ENCODE peak calls at places on chromosomes 1 and 21, in five cellular contexts. B, S, G, W and E are unnamed samples.

GRCh38 chr1:214843281-214843680 is 239.3 kb upstream of the KCNK2 start:
- DNase-seq in B (no peak), S (no peak), G (no peak), W (no peak), E (peak)

GRCh38 chr1:24374891-24375786 is 38.4 kb downstream of the STPG1 start:
- DNase-seq in B (no peak), S (no peak), G (no peak), W (no peak), E (no peak)

GRCh38 chr1:169892819-169893644 is 664 bp downstream of the SCYL3 start:
- DNase-seq in B (no peak), S (no peak), G (no peak), W (peak), E (no peak)

GRCh38 chr1:197144570-197145325 is 1.7 kb downstream of the ASPM start:
- DNase-seq in B (no peak), S (no peak), G (no peak), W (no peak), E (no peak)

GRCh38 chr1:55635856-55636255 is 420.7 kb upstream of the USP24 start:
- DNase-seq in B (peak), S (no peak), G (no peak), W (no peak), E (no peak)

GRCh38 chr1:116131866-116132605 is 20.8 kb downstream of the MAB21L3 start:
- DNase-seq in B (no peak), S (no peak), G (no peak), W (no peak), E (no peak)

GRCh38 chr1:34188418-34188817 is 11.7 kb downstream of the C1orf94 start:
- DNase-seq in B (no peak), S (no peak), G (no peak), W (no peak), E (no peak)

GRCh38 chr1:171280596-171280995 is 32.3 kb downstream of the FMO1 start:
- DNase-seq in B (peak), S (no peak), G (no peak), W (no peak), E (no peak)

GRCh38 chr1:239976130-239976968 is 115.3 kb upstream of the FMN2 start:
- DNase-seq in B (peak), S (peak), G (no peak), W (peak), E (no peak)

GRCh38 chr1:234774971-234775370 is 165.0 kb upstream of the IRF2BP2 start:
- DNase-seq in B (no peak), S (no peak), G (no peak), W (no peak), E (no peak)

GRCh38 chr1:27435566-27436203 is 43.3 kb downstream of the GPR3 start:
- DNase-seq in B (no peak), S (no peak), G (no peak), W (peak), E (no peak)
- H3K4me3 ChIP-seq in B (no peak), S (no peak), G (no peak), W (no peak), E (no peak)

DNA sequence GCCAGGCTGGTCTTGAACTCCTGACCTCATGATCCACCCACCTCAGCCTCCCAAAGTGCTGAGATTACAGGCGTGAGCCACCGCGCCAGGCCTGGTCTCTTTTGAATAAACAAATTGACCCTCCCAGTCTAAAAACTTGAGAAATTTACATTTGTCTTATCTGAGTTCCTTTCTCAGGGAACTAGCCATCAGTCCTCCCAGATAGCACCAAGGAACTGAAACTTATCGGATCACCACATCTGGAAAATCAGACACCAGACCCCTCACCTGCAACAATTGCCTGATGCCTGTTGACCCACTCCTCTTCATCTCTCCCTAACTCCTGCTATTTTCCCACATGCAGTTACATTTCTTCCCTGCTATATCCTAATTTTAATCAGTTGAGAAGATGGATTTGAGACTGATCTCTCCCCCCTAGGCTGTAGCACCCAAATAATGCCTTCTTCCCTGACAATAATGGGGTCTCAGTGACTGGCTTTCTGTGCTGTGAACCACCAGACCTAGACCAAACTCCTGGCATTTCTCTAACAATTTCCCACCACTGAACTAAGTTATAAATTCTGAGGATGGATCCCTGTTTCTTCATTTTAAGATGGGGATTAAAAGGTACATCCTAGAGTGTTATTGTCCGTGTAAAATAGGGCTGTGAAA is 951 bp upstream of the CBR1 start:
- DNase-seq in B (no peak), S (no peak), G (no peak), W (no peak), E (no peak)
- H3K4me3 ChIP-seq in B (no peak), S (peak), G (no peak), W (no peak), E (no peak)

GRCh38 chr1:226766565-226766964 is 27.5 kb upstream of the ITPKB start:
- DNase-seq in B (no peak), S (no peak), G (no peak), W (no peak), E (no peak)

GRCh38 chr1:226763741-226764264 is 24.7 kb upstream of the ITPKB start:
- DNase-seq in B (no peak), S (no peak), G (no peak), W (no peak), E (no peak)

GRCh38 chr1:226762988-226763740 is 24.1 kb upstream of the ITPKB start:
- DNase-seq in B (no peak), S (no peak), G (no peak), W (no peak), E (no peak)

GRCh38 chr1:226762055-226762454 is 23.0 kb upstream of the ITPKB start:
- DNase-seq in B (no peak), S (no peak), G (no peak), W (no peak), E (no peak)

DNA sequence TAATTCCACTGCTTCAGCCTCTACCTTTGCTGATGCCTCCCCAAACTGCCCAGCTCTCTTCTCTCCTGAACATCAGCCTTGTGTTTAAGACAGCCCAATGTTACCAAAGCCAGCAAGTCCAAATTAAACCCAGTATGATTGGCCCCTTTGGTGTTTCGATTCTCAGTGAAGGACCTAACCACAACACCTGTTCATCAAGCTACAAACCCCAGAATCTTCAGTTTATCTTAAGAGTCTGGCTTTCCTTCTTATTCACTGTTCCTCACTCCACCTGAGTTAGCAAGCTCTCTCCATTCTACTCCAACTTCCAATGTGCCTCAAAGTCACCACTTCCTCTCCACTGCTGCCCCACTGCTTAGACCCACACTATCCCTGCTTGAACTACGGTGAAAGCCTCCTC is 25.5 kb upstream of the ITPKB start:
- DNase-seq in B (no peak), S (no peak), G (no peak), W (no peak), E (no peak)
- H3K4me3 ChIP-seq in B (no peak), S (no peak), G (no peak), W (no peak), E (no peak)

GRCh38 chr1:183807549-183808168 is 2.7 kb downstream of the RGL1 start:
- DNase-seq in B (no peak), S (no peak), G (no peak), W (peak), E (no peak)
- H3K4me3 ChIP-seq in B (peak), S (peak), G (no peak), W (no peak), E (peak)

GRCh38 chr21:33641339-33642026 is at the start of gene CRYZL1:
- DNase-seq in B (peak), S (peak), G (peak), W (peak), E (peak)

GRCh38 chr21:33643658-33644311 is 1.5 kb downstream of the ITSN1 start:
- DNase-seq in B (no peak), S (no peak), G (no peak), W (no peak), E (no peak)

GRCh38 chr21:33642027-33642895 is at the start of gene ITSN1:
- DNase-seq in B (peak), S (peak), G (peak), W (peak), E (peak)

GRCh38 chr21:33642896-33643657 is 776 bp downstream of the ITSN1 start:
- DNase-seq in B (no peak), S (peak), G (no peak), W (peak), E (no peak)

DNA sequence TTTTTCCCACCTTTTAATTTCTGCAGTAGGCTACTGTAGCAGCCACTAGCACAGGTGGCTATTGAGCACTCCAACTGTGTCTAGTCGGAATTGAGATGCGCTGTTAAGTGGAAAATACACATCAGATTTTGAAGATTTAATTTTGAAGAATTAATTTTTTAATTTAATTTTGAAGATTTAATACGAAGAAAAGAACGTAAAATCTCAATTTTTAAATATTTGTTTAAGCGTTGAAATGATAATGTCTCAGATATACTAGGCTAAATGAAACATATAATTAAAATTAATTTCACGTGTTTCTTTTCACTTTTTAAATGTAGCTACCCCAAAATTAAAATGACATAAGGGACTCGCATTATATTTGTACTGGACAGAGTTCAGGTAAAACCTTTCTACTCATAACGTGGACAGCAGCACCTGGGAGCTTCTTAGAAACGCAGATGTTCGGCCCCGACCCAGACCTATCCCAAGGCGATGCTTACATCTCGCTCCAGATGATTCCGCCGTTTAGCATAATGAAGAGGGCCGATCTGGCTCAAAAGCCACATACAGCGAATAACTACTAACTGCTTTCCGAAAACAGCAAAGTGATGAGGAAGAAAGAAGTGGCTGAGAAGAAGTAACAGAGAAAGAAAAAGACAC is 723 bp downstream of the CRYZL1 start:
- DNase-seq in B (no peak), S (no peak), G (no peak), W (peak), E (no peak)
- H3K4me3 ChIP-seq in B (peak), S (peak), G (peak), W (peak), E (peak)

GRCh38 chr1:205189162-205189561 is 22.3 kb downstream of the DSTYK start:
- DNase-seq in B (no peak), S (no peak), G (no peak), W (no peak), E (no peak)

GRCh38 chr1:205192287-205192686 is 19.2 kb downstream of the DSTYK start:
- DNase-seq in B (no peak), S (no peak), G (no peak), W (no peak), E (no peak)

GRCh38 chr1:205191127-205191577 is 20.4 kb downstream of the DSTYK start:
- DNase-seq in B (no peak), S (no peak), G (no peak), W (no peak), E (no peak)

GRCh38 chr1:205188132-205188531 is 23.4 kb downstream of the DSTYK start:
- DNase-seq in B (no peak), S (no peak), G (no peak), W (no peak), E (no peak)

GRCh38 chr1:205191617-205192016 is 19.9 kb downstream of the DSTYK start:
- DNase-seq in B (no peak), S (no peak), G (no peak), W (no peak), E (no peak)
- H3K4me3 ChIP-seq in B (no peak), S (no peak), G (no peak), W (no peak), E (no peak)